ENCODE peak calls at places on chromosomes 6 and 20, in six cellular contexts. G is A549, L is adrenal gland, Q is breast epithelium, W is left lung, P is cardiac muscle cell. Y is an unnamed sample.
A peak's percentile ranks its signal among the peaks of the same experiment; 100 is the strongest.

GRCh38 chr6:7115452-7116223 is 7.9 kb downstream of the RREB1 start:
- DNase-seq in L (no peak), P (peak; percentile 19), W (no peak), Q (no peak), G (no peak), Y (no peak)

GRCh38 chr20:59131541-59132285 is 31.9 kb upstream of the ZNF831 start:
- DNase-seq in G (no peak), L (no peak), W (no peak), Q (no peak), P (no peak), Y (no peak)

GRCh38 chr6:34679552-34680255 is 16.9 kb downstream of the ILRUN start:
- DNase-seq in Q (no peak), L (no peak), W (no peak), G (no peak), P (peak; percentile 27), Y (no peak)

GRCh38 chr6:37432916-37433656 is at the start of gene CMTR1:
- DNase-seq in L (peak; percentile 96), Q (peak; percentile 93), W (peak; percentile 96), P (peak; percentile 94), G (peak; percentile 82), Y (peak; percentile 97)

GRCh38 chr6:160065200-160065599 is 56.4 kb upstream of the SLC22A1 start:
- DNase-seq in G (no peak), W (no peak), L (no peak), P (no peak), Q (no peak), Y (no peak)

GRCh38 chr6:36755435-36756348 is 58.1 kb downstream of the RAB44 start:
- DNase-seq in Q (no peak), G (peak; percentile 25), W (no peak), L (peak; percentile 78), P (peak; percentile 49), Y (no peak)

GRCh38 chr6:39897699-39898098 is 36.6 kb downstream of the MOCS1 start:
- DNase-seq in L (no peak), Q (no peak), G (no peak), P (no peak), W (no peak), Y (no peak)

GRCh38 chr6:99347804-99348203 is 1.7 kb downstream of the FAXC start:
- DNase-seq in G (no peak), L (no peak), Q (no peak), P (no peak), W (no peak), Y (no peak)

GRCh38 chr6:125151715-125152114 is 1.9 kb upstream of the TPD52L1 start:
- DNase-seq in G (no peak), W (no peak), L (no peak), Q (no peak), P (no peak), Y (no peak)

GRCh38 chr6:131281471-131282270 is 146.4 kb downstream of the AKAP7 start:
- DNase-seq in Q (no peak), P (peak; percentile 44), W (peak; percentile 39), G (no peak), L (peak; percentile 82), Y (peak; percentile 83)

GRCh38 chr6:43737272-43738081 is 32.5 kb upstream of the VEGFA start:
- DNase-seq in G (no peak), L (no peak), W (no peak), P (peak; percentile 68), Q (no peak), Y (peak; percentile 63)

GRCh38 chr6:166950443-166950821 is 5.9 kb downstream of the RNASET2 start:
- DNase-seq in L (no peak), G (no peak), W (no peak), Q (no peak), P (no peak), Y (peak; percentile 39)

GRCh38 chr6:23637296-23637695 is 488.7 kb upstream of the NRSN1 start:
- DNase-seq in Q (no peak), W (no peak), G (no peak), P (no peak), L (no peak), Y (no peak)

GRCh38 chr6:2244261-2245102 is 923 bp downstream of the GMDS start:
- DNase-seq in P (peak; percentile 9), Q (no peak), G (no peak), W (peak; percentile 46), L (no peak), Y (peak; percentile 82)

GRCh38 chr6:154302111-154302752 is 54.4 kb downstream of the IPCEF1 start:
- DNase-seq in Q (no peak), G (no peak), L (peak; percentile 28), P (peak; percentile 70), W (no peak), Y (no peak)

DNA sequence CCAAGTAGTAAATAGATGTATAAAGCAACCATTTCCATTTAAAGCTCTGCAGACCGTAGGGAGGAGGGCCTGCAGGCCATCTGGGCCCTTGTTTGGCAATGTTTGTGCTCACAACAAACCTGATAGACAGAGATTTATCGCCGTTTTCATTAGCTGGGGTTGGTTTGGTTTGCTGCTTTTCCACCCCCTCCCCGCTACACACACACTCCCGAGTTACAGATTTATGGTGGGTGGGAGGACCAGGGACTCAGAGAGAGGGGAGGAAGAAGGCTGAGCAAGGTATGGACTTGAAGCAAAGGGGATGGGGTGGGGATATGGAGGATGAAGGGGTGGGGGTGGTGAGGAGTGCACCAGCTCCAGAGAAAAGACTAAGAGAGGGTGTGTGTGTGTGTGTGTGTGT is 36.6 kb upstream of the FOXP4 start:
- DNase-seq in G (no peak), Q (no peak), W (no peak), P (no peak), L (no peak), Y (no peak)
- H3K9me3 ChIP-seq in G (no peaks in the 10 kb centered on the region), Q (no peaks in the 10 kb centered on the region), W (no peaks in the 10 kb centered on the region), P (no peaks in the 10 kb centered on the region), L (no peaks in the 10 kb centered on the region), Y (no peaks in the 10 kb centered on the region)

GRCh38 chr6:38522322-38522721 is 117.4 kb downstream of the BTBD9 start:
- DNase-seq in Q (no peak), G (peak; percentile 55), W (no peak), P (peak; percentile 72), L (no peak), Y (no peak)
- H3K27ac ChIP-seq in Q (no peak overlapping the region), G (no peak overlapping the region), W (no peak overlapping the region), P (no peak overlapping the region), L (no peak overlapping the region), Y (no peak overlapping the region)

DNA sequence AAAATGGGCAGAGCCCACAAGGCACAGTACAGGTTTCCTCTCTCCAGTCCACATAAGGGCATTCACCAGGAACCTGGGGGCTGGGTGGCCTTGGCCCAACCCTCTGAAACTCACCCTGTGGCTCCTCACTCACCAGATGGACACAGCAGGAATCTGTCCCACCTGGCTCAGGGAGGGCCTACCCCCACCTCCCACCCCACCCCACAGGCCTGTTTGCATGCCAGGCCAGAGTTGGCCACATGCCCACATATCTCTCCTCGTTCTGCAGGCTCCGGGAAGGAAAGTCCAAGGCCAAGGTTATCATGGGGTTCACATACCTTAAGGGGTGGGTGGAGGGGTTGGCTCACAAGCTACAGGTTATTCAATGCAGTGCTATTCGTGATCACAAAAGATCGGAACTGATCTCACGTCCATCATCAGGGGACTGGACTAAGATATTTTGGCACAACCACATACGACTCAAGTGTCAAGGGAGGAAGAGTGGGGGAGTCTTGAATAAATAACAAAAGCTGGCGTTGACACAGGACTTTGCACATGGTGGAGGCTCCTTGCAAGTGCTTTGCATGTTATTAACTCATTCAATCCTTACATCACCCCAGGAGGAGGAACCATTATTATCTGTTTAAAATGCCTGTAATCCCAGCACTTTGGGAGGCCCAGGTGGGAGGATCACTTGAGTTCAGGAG is 13.0 kb downstream of the RIPOR3 start:
- DNase-seq in P (peak; percentile 77), W (no peak), Q (no peak), G (peak; percentile 62), L (peak; percentile 33), Y (no peak)
- TF ChIP-seq CTCF in P (no peak), W (no peak), Q (no peak), G (no peak), L (no peak), Y (no peak)

DNA sequence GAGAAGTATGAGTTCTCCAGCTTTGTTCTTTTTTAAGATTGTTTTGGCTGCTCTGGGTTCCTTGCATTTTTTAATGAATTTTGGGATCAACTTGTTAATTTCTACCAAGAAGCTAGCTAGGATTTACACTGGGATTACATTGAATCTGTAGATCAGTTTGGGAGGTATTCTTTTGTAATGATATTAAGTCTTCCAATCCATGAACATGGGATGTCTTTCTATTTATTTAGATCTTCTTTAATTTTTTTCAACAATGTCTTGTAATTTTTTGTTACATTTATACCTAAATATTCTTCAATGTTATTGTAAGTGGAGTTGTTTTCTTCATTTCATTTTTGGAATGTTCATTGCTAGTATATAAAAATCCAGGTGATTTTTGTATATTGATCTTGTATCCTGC is 12.5 kb downstream of the PRIM2 start:
- DNase-seq in G (no peak), P (no peak), L (no peak), W (no peak), Q (no peak), Y (no peak)
- H3K9me3 ChIP-seq in G (peaks cover 6% of the 10 kb centered on the region), P (peaks cover 2% of the 10 kb centered on the region), L (peaks cover 15% of the 10 kb centered on the region), W (peaks cover 20% of the 10 kb centered on the region), Q (peaks cover 5% of the 10 kb centered on the region), Y (peaks cover 80% of the 10 kb centered on the region)

DNA sequence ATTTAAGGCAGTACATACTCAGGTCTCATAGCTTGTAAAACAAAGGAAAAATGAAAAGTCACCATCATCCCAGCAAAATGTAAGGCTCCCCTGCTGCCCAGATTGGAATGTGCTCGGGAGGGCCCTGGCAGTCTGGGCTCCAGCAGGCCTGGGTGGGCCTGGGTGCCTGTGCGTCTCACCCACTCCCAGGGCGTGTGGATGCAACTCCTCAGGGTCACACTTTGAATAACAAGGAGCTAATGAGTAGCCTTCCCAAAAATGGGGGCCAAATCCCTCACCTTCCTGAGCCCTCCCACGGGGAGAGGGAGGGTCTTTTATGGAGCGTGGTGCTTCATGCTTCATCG is 10.8 kb upstream of the FAM209A start:
- DNase-seq in P (no peak), G (no peak), W (no peak), L (no peak), Q (no peak), Y (no peak)
- H3K27ac ChIP-seq in P (no peak overlapping the region), G (no peak overlapping the region), W (no peak overlapping the region), L (no peak overlapping the region), Q (no peak overlapping the region), Y (peak overlapping the region; percentile 51)

GRCh38 chr6:24666097-24666615 is 543 bp downstream of the TDP2 start:
- DNase-seq in P (peak; percentile 45), W (peak; percentile 56), G (no peak), Q (no peak), L (peak; percentile 52), Y (no peak)

GRCh38 chr6:24666616-24667377 is at the start of the genes ACOT13 and TDP2:
- DNase-seq in G (peak; percentile 95), P (peak; percentile 99), L (peak; percentile 95), Q (peak; percentile 91), W (peak; percentile 97), Y (peak; percentile 99)

GRCh38 chr6:24667378-24667803 is 514 bp downstream of the ACOT13 start:
- DNase-seq in Q (no peak), G (peak; percentile 7), W (no peak), P (peak; percentile 41), L (no peak), Y (no peak)

GRCh38 chr6:24672573-24673182 is 5.8 kb downstream of the ACOT13 start:
- DNase-seq in L (no peak), W (no peak), G (no peak), Q (no peak), P (no peak), Y (no peak)

GRCh38 chr6:24668997-24669361 is 2.1 kb downstream of the ACOT13 start:
- DNase-seq in W (no peak), L (no peak), G (no peak), P (no peak), Q (no peak), Y (no peak)
- TF ChIP-seq CTCF in W (no peak), L (no peak), G (no peak), P (no peak), Q (no peak), Y (no peak)

GRCh38 chr20:15582146-15582776 is 991.0 kb downstream of the KIF16B start:
- DNase-seq in G (no peak), P (no peak), L (no peak), Q (no peak), W (no peak), Y (no peak)
- H3K9me3 ChIP-seq in G (no peaks in the 10 kb centered on the region), P (no peaks in the 10 kb centered on the region), L (no peaks in the 10 kb centered on the region), Q (no peaks in the 10 kb centered on the region), W (no peaks in the 10 kb centered on the region), Y (no peaks in the 10 kb centered on the region)

Y was measured in endodermal cell.